ENCODE peak calls at places on chromosomes 5 and 9, in five cellular contexts. G, T, I, Y and O are unnamed samples.

GRCh38 chr5:145483211-145483610 is 351.9 kb downstream of the PRELID2 start:
- DNase-seq in G (no peak), T (peak), I (no peak), Y (no peak), O (no peak)

GRCh38 chr5:2507611-2508010 is 243.9 kb downstream of the IRX2 start:
- DNase-seq in G (no peak), T (no peak), I (no peak), Y (no peak), O (no peak)

GRCh38 chr9:76866689-76867088 is 39.2 kb downstream of the PRUNE2 start:
- DNase-seq in G (no peak), T (peak), I (no peak), Y (peak), O (peak)

GRCh38 chr5:5492087-5492933 is 69.8 kb downstream of the ICE1 start:
- DNase-seq in G (peak), T (peak), I (peak), Y (peak), O (peak)

GRCh38 chr9:3007331-3007730 is 163.4 kb upstream of the PUM3 start:
- DNase-seq in G (no peak), T (no peak), I (no peak), Y (no peak), O (no peak)

GRCh38 chr9:135607401-135608293 is 31.7 kb downstream of the GLT6D1 start:
- DNase-seq in G (peak), T (no peak), I (no peak), Y (no peak), O (no peak)

GRCh38 chr9:37953204-37953774 is 49.4 kb upstream of the SLC25A51 start:
- DNase-seq in G (no peak), T (no peak), I (no peak), Y (no peak), O (no peak)

GRCh38 chr9:133349965-133350624 is 2.1 kb downstream of the RPL7A start:
- DNase-seq in G (no peak), T (no peak), I (no peak), Y (no peak), O (no peak)

GRCh38 chr9:16637218-16637617 is 233.3 kb downstream of the BNC2 start:
- DNase-seq in G (no peak), T (no peak), I (no peak), Y (no peak), O (peak)

GRCh38 chr5:77168884-77169254 is 41.6 kb upstream of the PDE8B start:
- DNase-seq in G (peak), T (no peak), I (no peak), Y (peak), O (peak)

GRCh38 chr9:16726718-16727451 is 143.6 kb downstream of the BNC2 start:
- DNase-seq in G (peak), T (peak), I (no peak), Y (peak), O (peak)

GRCh38 chr5:174500636-174501035 is 223.7 kb upstream of the MSX2 start:
- DNase-seq in G (no peak), T (no peak), I (no peak), Y (no peak), O (no peak)

GRCh38 chr9:131915181-131915580 is 164.5 kb downstream of the MED27 start:
- DNase-seq in G (no peak), T (no peak), I (no peak), Y (no peak), O (no peak)

GRCh38 chr5:149039501-149039900 is 23.4 kb downstream of the SH3TC2 start:
- DNase-seq in G (no peak), T (no peak), I (no peak), Y (peak), O (no peak)

GRCh38 chr5:119255571-119256356 is 100.1 kb upstream of the TNFAIP8 start:
- DNase-seq in G (peak), T (peak), I (no peak), Y (no peak), O (peak)

GRCh38 chr9:113957778-113958430 is 81.8 kb downstream of the ZNF618 start:
- DNase-seq in G (no peak), T (peak), I (no peak), Y (peak), O (no peak)

GRCh38 chr5:138230261-138230660 is 17.1 kb upstream of the CDC23 start:
- DNase-seq in G (peak), T (no peak), I (no peak), Y (peak), O (peak)

GRCh38 chr5:65874241-65874640 is 52.1 kb upstream of the ERBIN start:
- DNase-seq in G (no peak), T (no peak), I (no peak), Y (no peak), O (no peak)

GRCh38 chr5:79023323-79023722 is 38.2 kb upstream of the ARSB start:
- DNase-seq in G (no peak), T (no peak), I (no peak), Y (no peak), O (peak)

GRCh38 chr5:111929892-111930291 is 172.9 kb upstream of the NREP start:
- DNase-seq in G (no peak), T (no peak), I (no peak), Y (peak), O (no peak)